ENCODE peak calls at places on chromosomes 11 and 22, in nine cellular contexts. D is C1 segment of cervical spinal cord, E is endodermal cell, B is substantia nigra, N is ureter, H is iPS-NIHi11, J is non-pigmented ciliary epithelial cell, X is AG09319, M is AG04450. Q is an unnamed sample.
A peak's percentile ranks its signal among the peaks of the same experiment; 100 is the strongest.

GRCh38 chr11:2208691-2209369 is 37.2 kb upstream of the TH start:
- DNase-seq in N (peak; percentile 69), H (peak; percentile 54), B (peak; percentile 49), M (no peak), X (no peak), E (peak; percentile 73), J (no peak), D (no peak), Q (no peak)

GRCh38 chr11:110497204-110497987 is 67.6 kb downstream of the FDX1 start:
- DNase-seq in H (no peak), D (no peak), N (no peak), E (no peak), B (no peak), X (no peak), M (no peak), J (no peak), Q (no peak)

GRCh38 chr22:27174970-27175369 is 517.6 kb downstream of the MIAT start:
- DNase-seq in X (no peak), J (no peak), B (no peak), E (peak; percentile 50), D (no peak), N (no peak), H (no peak), M (no peak), Q (no peak)

GRCh38 chr22:46794067-46794466 is 31.6 kb downstream of the TBC1D22A start:
- DNase-seq in H (no peak), M (no peak), D (no peak), E (no peak), X (no peak), B (no peak), J (no peak), N (no peak), Q (no peak)

GRCh38 chr11:115500547-115501503 is 3.4 kb downstream of the CADM1 start:
- DNase-seq in B (peak; percentile 33), E (no peak), J (no peak), D (peak; percentile 82), X (no peak), H (no peak), N (no peak), M (no peak), Q (peak; percentile 31)

GRCh38 chr11:78040691-78041379 is 17.8 kb upstream of the KCTD14 start:
- DNase-seq in J (no peak), B (no peak), M (no peak), H (no peak), E (peak; percentile 67), X (no peak), D (no peak), N (no peak), Q (peak; percentile 68)

GRCh38 chr11:61509058-61510029 is 795 bp downstream of the LRRC10B start:
- DNase-seq in H (peak; percentile 87), M (no peak), N (peak; percentile 53), X (no peak), J (no peak), B (peak; percentile 28), D (peak; percentile 1), E (peak; percentile 92), Q (peak; percentile 97)

GRCh38 chr22:49632199-49633009 is 195.3 kb downstream of the BRD1 start:
- DNase-seq in M (no peak), D (peak; percentile 58), N (peak; percentile 71), J (no peak), B (peak; percentile 58), H (peak; percentile 99), E (peak; percentile 92), X (no peak), Q (peak; percentile 84)

GRCh38 chr22:36641902-36642640 is 61.5 kb downstream of the CACNG2 start:
- DNase-seq in X (peak; percentile 2), B (no peak), E (no peak), J (no peak), M (no peak), D (no peak), H (no peak), N (no peak), Q (peak; percentile 16)

GRCh38 chr11:128779036-128779435 is 85.2 kb downstream of the FLI1 start:
- DNase-seq in J (no peak), X (no peak), M (no peak), B (no peak), N (no peak), H (no peak), E (no peak), D (no peak), Q (no peak)

GRCh38 chr22:49512471-49512870 is 315.2 kb downstream of the BRD1 start:
- DNase-seq in D (no peak), B (no peak), X (no peak), J (no peak), N (no peak), H (no peak), M (no peak), E (peak; percentile 12), Q (no peak)

GRCh38 chr11:17846852-17847453 is 112.4 kb downstream of the KCNC1 start:
- DNase-seq in H (no peak), E (no peak), X (no peak), B (no peak), M (no peak), D (no peak), N (no peak), J (peak; percentile 11), Q (peak; percentile 39)

GRCh38 chr11:2728663-2729332 is 29.0 kb upstream of the KCNQ1OT1 start:
- DNase-seq in E (no peak), J (no peak), M (no peak), X (no peak), B (peak; percentile 82), D (peak; percentile 74), H (no peak), N (no peak), Q (no peak)

GRCh38 chr11:112223754-112224532 is 2.3 kb upstream of the PTS start:
- DNase-seq in N (no peak), B (no peak), M (no peak), H (no peak), D (no peak), E (no peak), X (no peak), J (no peak), Q (no peak)

Q was measured in mesendoderm.